ENCODE peak calls at places on chromosomes 2 and 18, in seven cellular contexts. O is Calu3; Z is activated naive CD8-positive, alpha-beta T cell treated with anti-CD3 and anti-CD28 coated beads, Interleukin-2, amount 10 ng/mL, durations not matched to agents 7 days and 5 days; R is NCI-H2081 treated with DMSO at 0.1 percent for 48 hours; M is PC-3; X is fibroblast of pulmonary artery; J is osteocyte. U is an unnamed sample.

GRCh38 chr2:127658146-127658545 is 12.2 kb downstream of the GPR17 start:
- DNase-seq in O (no peak), Z (no peak), R (no peak), M (no peak), X (no peak), J (no peak), U (no peak)

GRCh38 chr2:125224830-125225229 is 1199.7 kb downstream of the CNTNAP5 start:
- DNase-seq in O (no peak), Z (no peak), R (no peak), M (no peak), X (no peak), J (no peak), U (no peak)

GRCh38 chr2:224142397-224143312 is 103.6 kb upstream of the SERPINE2 start:
- DNase-seq in O (no peak), Z (no peak), R (no peak), M (peak), X (peak), J (no peak), U (peak)

GRCh38 chr2:28951910-28952805 is 28.9 kb upstream of the TOGARAM2 start:
- DNase-seq in O (no peak), Z (no peak), R (no peak), M (peak), X (peak), J (no peak), U (peak)

GRCh38 chr2:190879474-190880373 is 897 bp upstream of the GLS start:
- DNase-seq in O (no peak), Z (peak), R (no peak), M (no peak), X (peak), J (no peak), U (no peak)

GRCh38 chr2:30656079-30656478 is 151.2 kb downstream of the CAPN13 start:
- DNase-seq in O (no peak), Z (no peak), R (no peak), M (no peak), X (no peak), J (no peak), U (no peak)

GRCh38 chr18:31565345-31565744 is 26.3 kb upstream of the TTR start:
- DNase-seq in O (no peak), Z (no peak), R (no peak), M (no peak), X (no peak), J (no peak), U (no peak)

GRCh38 chr2:88580088-88580487 is 47.2 kb downstream of the EIF2AK3 start:
- DNase-seq in O (no peak), Z (no peak), R (no peak), M (no peak), X (no peak), J (no peak), U (no peak)

GRCh38 chr18:4004176-4004829 is 450.8 kb downstream of the DLGAP1 start:
- DNase-seq in O (no peak), Z (no peak), R (no peak), M (peak), X (no peak), J (no peak), U (no peak)

GRCh38 chr2:37771600-37772088 is 100.2 kb upstream of the CDC42EP3 start:
- DNase-seq in O (no peak), Z (no peak), R (no peak), M (peak), X (peak), J (no peak), U (no peak)

GRCh38 chr2:286774-287392 is 1.0 kb downstream of the ALKAL2 start:
- DNase-seq in O (no peak), Z (no peak), R (no peak), M (no peak), X (peak), J (no peak), U (no peak)

GRCh38 chr2:66434679-66435548 is at the start of gene MEIS1:
- DNase-seq in O (peak), Z (peak), R (peak), M (peak), X (peak), J (peak), U (peak)

GRCh38 chr2:128589681-128590080 is 271.0 kb upstream of the HS6ST1 start:
- DNase-seq in O (no peak), Z (no peak), R (no peak), M (no peak), X (no peak), J (no peak), U (no peak)

GRCh38 chr2:100006516-100006915 is 135.9 kb downstream of the AFF3 start:
- DNase-seq in O (no peak), Z (no peak), R (no peak), M (no peak), X (no peak), J (no peak), U (no peak)

GRCh38 chr2:114543106-114543806 is 100.8 kb downstream of the DPP10 start:
- DNase-seq in O (peak), Z (no peak), R (no peak), M (peak), X (peak), J (no peak), U (no peak)

U was measured in LoVo.